ENCODE peak calls at places on chromosomes 6 and 20, in ten cellular contexts. One of them, this sample, is unnamed.
A peak's percentile ranks its signal among the peaks of the same experiment; 100 is the strongest.

GRCh38 chr6:168404560-168404959 is 36.4 kb upstream of the SMOC2 start:
- DNase-seq in T follicular helper cell: no peak
- DNase-seq in sciatic nerve: no peak
- DNase-seq in HFFc6: no peak
- DNase-seq in hypothalamus: no peak
- DNase-seq in pancreas: no peak
- DNase-seq in OCI-M1: no peak
- DNase-seq in dorsolateral prefrontal cortex: no peak
- DNase-seq in GM03348: no peak
- DNase-seq in tibial artery: no peak
- DNase-seq in this sample: no peak

GRCh38 chr20:47269309-47270165 is 87.0 kb downstream of the ZMYND8 start:
- DNase-seq in T follicular helper cell: no peak
- DNase-seq in sciatic nerve: peak; percentile 30
- DNase-seq in HFFc6: no peak
- DNase-seq in hypothalamus: no peak
- DNase-seq in pancreas: no peak
- DNase-seq in OCI-M1: no peak
- DNase-seq in dorsolateral prefrontal cortex: no peak
- DNase-seq in GM03348: peak; percentile 27
- DNase-seq in tibial artery: no peak
- DNase-seq in this sample: no peak

GRCh38 chr6:109465772-109466171 is 10.2 kb upstream of the MICAL1 start:
- DNase-seq in T follicular helper cell: no peak
- DNase-seq in sciatic nerve: no peak
- DNase-seq in HFFc6: no peak
- DNase-seq in hypothalamus: no peak
- DNase-seq in pancreas: no peak
- DNase-seq in OCI-M1: no peak
- DNase-seq in dorsolateral prefrontal cortex: peak; percentile 69
- DNase-seq in GM03348: no peak
- DNase-seq in tibial artery: no peak
- DNase-seq in this sample: no peak

GRCh38 chr6:71047401-71047800 is 90.5 kb upstream of the B3GAT2 start:
- DNase-seq in T follicular helper cell: no peak
- DNase-seq in sciatic nerve: no peak
- DNase-seq in HFFc6: no peak
- DNase-seq in hypothalamus: no peak
- DNase-seq in pancreas: no peak
- DNase-seq in OCI-M1: no peak
- DNase-seq in dorsolateral prefrontal cortex: no peak
- DNase-seq in GM03348: no peak
- DNase-seq in tibial artery: no peak
- DNase-seq in this sample: no peak

GRCh38 chr6:38427492-38428210 is 212.1 kb downstream of the BTBD9 start:
- DNase-seq in T follicular helper cell: no peak
- DNase-seq in sciatic nerve: no peak
- DNase-seq in HFFc6: no peak
- DNase-seq in hypothalamus: no peak
- DNase-seq in pancreas: no peak
- DNase-seq in OCI-M1: no peak
- DNase-seq in dorsolateral prefrontal cortex: no peak
- DNase-seq in GM03348: no peak
- DNase-seq in tibial artery: no peak
- DNase-seq in this sample: no peak

GRCh38 chr6:143941852-143942627 is 66.0 kb downstream of the PLAGL1 start:
- DNase-seq in T follicular helper cell: peak; percentile 27
- DNase-seq in sciatic nerve: no peak
- DNase-seq in HFFc6: peak; percentile 24
- DNase-seq in hypothalamus: no peak
- DNase-seq in pancreas: peak; percentile 27
- DNase-seq in OCI-M1: peak; percentile 75
- DNase-seq in dorsolateral prefrontal cortex: no peak
- DNase-seq in GM03348: peak; percentile 71
- DNase-seq in tibial artery: peak; percentile 47
- DNase-seq in this sample: no peak

GRCh38 chr6:142845143-142845571 is 99.8 kb downstream of the HIVEP2 start:
- DNase-seq in T follicular helper cell: no peak
- DNase-seq in sciatic nerve: no peak
- DNase-seq in HFFc6: peak; percentile 16
- DNase-seq in hypothalamus: no peak
- DNase-seq in pancreas: no peak
- DNase-seq in OCI-M1: no peak
- DNase-seq in dorsolateral prefrontal cortex: no peak
- DNase-seq in GM03348: no peak
- DNase-seq in tibial artery: no peak
- DNase-seq in this sample: no peak

GRCh38 chr6:92216717-92217116 is 1202.6 kb downstream of the EPHA7 start:
- DNase-seq in T follicular helper cell: no peak
- DNase-seq in sciatic nerve: no peak
- DNase-seq in HFFc6: no peak
- DNase-seq in hypothalamus: no peak
- DNase-seq in pancreas: no peak
- DNase-seq in OCI-M1: no peak
- DNase-seq in dorsolateral prefrontal cortex: no peak
- DNase-seq in GM03348: no peak
- DNase-seq in tibial artery: no peak
- DNase-seq in this sample: no peak

GRCh38 chr6:6688951-6689350 is 100.4 kb downstream of the LY86 start:
- DNase-seq in T follicular helper cell: no peak
- DNase-seq in sciatic nerve: no peak
- DNase-seq in HFFc6: no peak
- DNase-seq in hypothalamus: no peak
- DNase-seq in pancreas: no peak
- DNase-seq in OCI-M1: no peak
- DNase-seq in dorsolateral prefrontal cortex: no peak
- DNase-seq in GM03348: no peak
- DNase-seq in tibial artery: no peak
- DNase-seq in this sample: no peak

GRCh38 chr6:15685629-15686028 is 22.8 kb upstream of the DTNBP1 start:
- DNase-seq in T follicular helper cell: no peak
- DNase-seq in sciatic nerve: no peak
- DNase-seq in HFFc6: no peak
- DNase-seq in hypothalamus: no peak
- DNase-seq in pancreas: no peak
- DNase-seq in OCI-M1: no peak
- DNase-seq in dorsolateral prefrontal cortex: no peak
- DNase-seq in GM03348: no peak
- DNase-seq in tibial artery: no peak
- DNase-seq in this sample: no peak

GRCh38 chr6:147691436-147691835 is 182.9 kb downstream of the SAMD5 start:
- DNase-seq in T follicular helper cell: no peak
- DNase-seq in sciatic nerve: no peak
- DNase-seq in HFFc6: no peak
- DNase-seq in hypothalamus: no peak
- DNase-seq in pancreas: no peak
- DNase-seq in OCI-M1: no peak
- DNase-seq in dorsolateral prefrontal cortex: no peak
- DNase-seq in GM03348: no peak
- DNase-seq in tibial artery: no peak
- DNase-seq in this sample: no peak

GRCh38 chr20:61963149-61963548 is 102.5 kb downstream of the TAF4 start:
- DNase-seq in T follicular helper cell: no peak
- DNase-seq in sciatic nerve: no peak
- DNase-seq in HFFc6: no peak
- DNase-seq in hypothalamus: no peak
- DNase-seq in pancreas: peak; percentile 9
- DNase-seq in OCI-M1: no peak
- DNase-seq in dorsolateral prefrontal cortex: peak; percentile 32
- DNase-seq in GM03348: no peak
- DNase-seq in tibial artery: no peak
- DNase-seq in this sample: peak; percentile 61

GRCh38 chr6:133555726-133556125 is 314.6 kb downstream of the EYA4 start:
- DNase-seq in T follicular helper cell: no peak
- DNase-seq in sciatic nerve: no peak
- DNase-seq in HFFc6: no peak
- DNase-seq in hypothalamus: no peak
- DNase-seq in pancreas: no peak
- DNase-seq in OCI-M1: no peak
- DNase-seq in dorsolateral prefrontal cortex: no peak
- DNase-seq in GM03348: no peak
- DNase-seq in tibial artery: no peak
- DNase-seq in this sample: no peak

GRCh38 chr20:25039697-25040437 is 18.1 kb downstream of the ACSS1 start:
- DNase-seq in T follicular helper cell: no peak
- DNase-seq in sciatic nerve: peak; percentile 87
- DNase-seq in HFFc6: no peak
- DNase-seq in hypothalamus: no peak
- DNase-seq in pancreas: peak; percentile 89
- DNase-seq in OCI-M1: no peak
- DNase-seq in dorsolateral prefrontal cortex: peak; percentile 80
- DNase-seq in GM03348: peak; percentile 82
- DNase-seq in tibial artery: peak; percentile 94
- DNase-seq in this sample: no peak

GRCh38 chr6:27601668-27602254 is 128.9 kb upstream of the ZNF184 start:
- DNase-seq in T follicular helper cell: no peak
- DNase-seq in sciatic nerve: no peak
- DNase-seq in HFFc6: no peak
- DNase-seq in hypothalamus: no peak
- DNase-seq in pancreas: no peak
- DNase-seq in OCI-M1: peak; percentile 78
- DNase-seq in dorsolateral prefrontal cortex: no peak
- DNase-seq in GM03348: no peak
- DNase-seq in tibial artery: no peak
- DNase-seq in this sample: no peak

GRCh38 chr6:136774228-136775041 is 17.8 kb downstream of the MAP3K5 start:
- DNase-seq in T follicular helper cell: no peak
- DNase-seq in sciatic nerve: no peak
- DNase-seq in HFFc6: peak; percentile 67
- DNase-seq in hypothalamus: no peak
- DNase-seq in pancreas: no peak
- DNase-seq in OCI-M1: peak; percentile 80
- DNase-seq in dorsolateral prefrontal cortex: no peak
- DNase-seq in GM03348: peak; percentile 55
- DNase-seq in tibial artery: no peak
- DNase-seq in this sample: no peak

GRCh38 chr20:61274326-61274725 is 22.3 kb downstream of the CDH4 start:
- DNase-seq in T follicular helper cell: no peak
- DNase-seq in sciatic nerve: no peak
- DNase-seq in HFFc6: no peak
- DNase-seq in hypothalamus: no peak
- DNase-seq in pancreas: no peak
- DNase-seq in OCI-M1: no peak
- DNase-seq in dorsolateral prefrontal cortex: no peak
- DNase-seq in GM03348: no peak
- DNase-seq in tibial artery: no peak
- DNase-seq in this sample: no peak

GRCh38 chr6:75751443-75751842 is 2.4 kb downstream of the MYO6 start:
- DNase-seq in T follicular helper cell: no peak
- DNase-seq in sciatic nerve: no peak
- DNase-seq in HFFc6: peak; percentile 19
- DNase-seq in hypothalamus: no peak
- DNase-seq in pancreas: no peak
- DNase-seq in OCI-M1: no peak
- DNase-seq in dorsolateral prefrontal cortex: no peak
- DNase-seq in GM03348: no peak
- DNase-seq in tibial artery: no peak
- DNase-seq in this sample: no peak

GRCh38 chr6:49906511-49906910 is 40.2 kb upstream of the CRISP1 start:
- DNase-seq in T follicular helper cell: no peak
- DNase-seq in sciatic nerve: no peak
- DNase-seq in HFFc6: no peak
- DNase-seq in hypothalamus: no peak
- DNase-seq in pancreas: no peak
- DNase-seq in OCI-M1: no peak
- DNase-seq in dorsolateral prefrontal cortex: no peak
- DNase-seq in GM03348: no peak
- DNase-seq in tibial artery: no peak
- DNase-seq in this sample: no peak

GRCh38 chr6:38192486-38192885 is 373.0 kb downstream of the ZFAND3 start:
- DNase-seq in T follicular helper cell: no peak
- DNase-seq in sciatic nerve: no peak
- DNase-seq in HFFc6: no peak
- DNase-seq in hypothalamus: no peak
- DNase-seq in pancreas: no peak
- DNase-seq in OCI-M1: no peak
- DNase-seq in dorsolateral prefrontal cortex: no peak
- DNase-seq in GM03348: no peak
- DNase-seq in tibial artery: no peak
- DNase-seq in this sample: no peak

GRCh38 chr20:49543071-49543857 is 24.7 kb downstream of the PTGIS start:
- DNase-seq in T follicular helper cell: no peak
- DNase-seq in sciatic nerve: no peak
- DNase-seq in HFFc6: no peak
- DNase-seq in hypothalamus: no peak
- DNase-seq in pancreas: no peak
- DNase-seq in OCI-M1: no peak
- DNase-seq in dorsolateral prefrontal cortex: no peak
- DNase-seq in GM03348: no peak
- DNase-seq in tibial artery: no peak
- DNase-seq in this sample: no peak

GRCh38 chr6:150243620-150244314 is 100.9 kb downstream of the PPP1R14C start:
- DNase-seq in T follicular helper cell: no peak
- DNase-seq in sciatic nerve: no peak
- DNase-seq in HFFc6: peak; percentile 57
- DNase-seq in hypothalamus: no peak
- DNase-seq in pancreas: no peak
- DNase-seq in OCI-M1: no peak
- DNase-seq in dorsolateral prefrontal cortex: no peak
- DNase-seq in GM03348: peak; percentile 64
- DNase-seq in tibial artery: no peak
- DNase-seq in this sample: no peak

GRCh38 chr6:164408868-164409267 is 900.5 kb downstream of the C6orf118 start:
- DNase-seq in T follicular helper cell: no peak
- DNase-seq in sciatic nerve: no peak
- DNase-seq in HFFc6: no peak
- DNase-seq in hypothalamus: no peak
- DNase-seq in pancreas: no peak
- DNase-seq in OCI-M1: no peak
- DNase-seq in dorsolateral prefrontal cortex: no peak
- DNase-seq in GM03348: no peak
- DNase-seq in tibial artery: no peak
- DNase-seq in this sample: no peak

GRCh38 chr20:38109657-38110524 is 55.2 kb downstream of the TGM2 start:
- DNase-seq in T follicular helper cell: no peak
- DNase-seq in sciatic nerve: peak; percentile 81
- DNase-seq in HFFc6: peak; percentile 96
- DNase-seq in hypothalamus: no peak
- DNase-seq in pancreas: no peak
- DNase-seq in OCI-M1: peak; percentile 73
- DNase-seq in dorsolateral prefrontal cortex: no peak
- DNase-seq in GM03348: peak; percentile 86
- DNase-seq in tibial artery: peak; percentile 89
- DNase-seq in this sample: no peak